ENCODE peak calls at places on chromosome 6, in five cellular contexts. I is neural progenitor cell; H is prostate gland; S is CD8-positive, alpha-beta T cell; T is heart right ventricle. R is an unnamed sample.

GRCh38 chr6:56671160-56671559 is 28.5 kb upstream of the DST start:
- DNase-seq in S (no peak), T (no peak), I (no peak), H (no peak), R (no peak)

GRCh38 chr6:49980898-49981297 is 11.5 kb upstream of the DEFB113 start:
- DNase-seq in S (no peak), I (no peak), T (no peak), H (no peak), R (no peak)

GRCh38 chr6:42347456-42347855 is 104.3 kb downstream of the TRERF1 start:
- DNase-seq in H (no peak), T (no peak), I (no peak), S (peak), R (no peak)

GRCh38 chr6:116108836-116109235 is 8.2 kb downstream of the NT5DC1 start:
- DNase-seq in H (no peak), I (no peak), S (no peak), T (no peak), R (no peak)

GRCh38 chr6:36772401-36772800 is 66.8 kb downstream of the CPNE5 start:
- DNase-seq in S (no peak), H (no peak), I (no peak), T (no peak), R (no peak)

GRCh38 chr6:131640576-131640975 is 3.5 kb downstream of the ENPP3 start:
- DNase-seq in H (no peak), S (no peak), T (no peak), I (no peak), R (no peak)

GRCh38 chr6:84428300-84428907 is 201.0 kb upstream of the CEP162 start:
- DNase-seq in T (peak), I (peak), H (no peak), S (no peak), R (no peak)

GRCh38 chr6:8225113-8225512 is 122.8 kb upstream of the EEF1E1 start:
- DNase-seq in S (no peak), T (no peak), I (no peak), H (no peak), R (no peak)

GRCh38 chr6:163985710-163986109 is 571.2 kb downstream of the QKI start:
- DNase-seq in T (no peak), I (no peak), S (no peak), H (no peak), R (no peak)

GRCh38 chr6:122059918-122060317 is 339.5 kb upstream of the HSF2 start:
- DNase-seq in T (no peak), S (no peak), H (no peak), I (no peak), R (no peak)

GRCh38 chr6:125057392-125058246 is 95.4 kb downstream of the RNF217 start:
- DNase-seq in T (no peak), I (no peak), S (no peak), H (no peak), R (no peak)

GRCh38 chr6:29647927-29648642 is 8.8 kb upstream of the MOG start:
- DNase-seq in S (no peak), T (no peak), I (peak), H (no peak), R (no peak)

GRCh38 chr6:157527471-157527907 is 146.5 kb downstream of the ZDHHC14 start:
- DNase-seq in I (no peak), H (no peak), S (no peak), T (no peak), R (no peak)

DNA sequence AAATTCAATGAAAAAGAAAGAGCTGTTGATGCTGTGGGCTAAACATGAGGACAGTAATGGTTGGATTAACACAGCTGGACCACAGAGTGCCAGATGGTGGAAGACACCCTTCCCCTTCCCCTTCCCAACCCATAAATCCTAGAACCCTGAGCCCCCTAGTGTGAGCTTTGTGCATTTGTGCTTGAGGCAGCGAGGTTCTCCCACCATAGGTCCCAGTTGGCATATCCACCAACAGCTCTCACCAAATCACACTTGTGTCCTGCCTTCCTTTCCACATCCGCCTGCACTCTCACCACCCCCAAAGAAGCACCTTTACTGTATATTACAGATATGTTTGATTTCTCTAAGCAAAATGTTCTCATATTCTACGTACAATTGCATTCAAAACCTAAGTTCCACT is 32.8 kb upstream of the HBS1L start:
- DNase-seq in S (peak), I (no peak), H (no peak), T (no peak), R (no peak)
- TF ChIP-seq CTCF in S (no peak), I (peak), H (no peak), T (no peak), R (no peak)

GRCh38 chr6:117267766-117268534 is 2.6 kb downstream of the VGLL2 start:
- DNase-seq in I (peak), T (no peak), H (no peak), S (no peak), R (no peak)
- TF ChIP-seq CTCF in I (peak), T (no peak), H (no peak), S (no peak), R (no peak)

GRCh38 chr6:47416396-47417345 is 60.9 kb upstream of the CD2AP start:
- DNase-seq in S (no peak), I (no peak), T (no peak), H (no peak), R (no peak)

GRCh38 chr6:47414517-47415167 is 62.9 kb upstream of the CD2AP start:
- DNase-seq in T (no peak), H (peak), I (no peak), S (no peak), R (no peak)

GRCh38 chr6:47419621-47420020 is 58.0 kb upstream of the CD2AP start:
- DNase-seq in H (no peak), I (no peak), T (no peak), S (no peak), R (no peak)

GRCh38 chr6:47413752-47414516 is 63.7 kb upstream of the CD2AP start:
- DNase-seq in S (peak), H (peak), T (no peak), I (peak), R (no peak)
- TF ChIP-seq CTCF in S (peak), H (peak), T (peak), I (peak), R (no peak)

DNA sequence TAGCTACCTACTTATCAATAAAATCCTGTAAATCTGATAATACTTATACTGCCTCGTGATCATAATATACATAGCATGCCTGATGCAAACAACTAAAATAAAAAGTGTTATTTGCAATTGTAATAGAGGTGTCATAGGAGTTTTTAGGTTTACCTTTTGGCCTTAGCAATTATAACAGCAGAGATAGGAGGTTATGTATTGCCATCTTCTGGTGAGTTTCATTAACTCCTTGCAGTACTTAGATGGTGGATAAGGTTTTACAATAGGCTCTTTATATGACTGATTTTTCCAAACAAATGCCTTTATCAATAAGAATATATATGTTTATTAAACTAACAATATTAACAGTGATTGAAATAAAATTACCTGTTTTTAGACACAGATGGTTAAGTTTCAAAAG is 27.8 kb upstream of the MYCT1 start:
- DNase-seq in H (no peak), S (no peak), I (peak), T (no peak), R (no peak)
- TF ChIP-seq CTCF in H (peak), S (no peak), I (peak), T (peak), R (no peak)

GRCh38 chr6:79985128-79985527 is 19.3 kb upstream of the TTK start:
- DNase-seq in H (no peak), S (no peak), I (no peak), T (no peak), R (no peak)

GRCh38 chr6:79989641-79990040 is 14.8 kb upstream of the TTK start:
- DNase-seq in I (no peak), S (no peak), H (no peak), T (no peak), R (no peak)

GRCh38 chr6:79981647-79982046 is 22.8 kb upstream of the TTK start:
- DNase-seq in I (no peak), H (no peak), T (no peak), S (no peak), R (no peak)

GRCh38 chr6:79984261-79984660 is 20.2 kb upstream of the TTK start:
- DNase-seq in I (peak), S (no peak), T (no peak), H (peak), R (no peak)
- TF ChIP-seq CTCF in I (peak), S (no peak), T (no peak), H (peak), R (no peak)

R was measured in omental fat pad.